ENCODE peak calls at places on chromosomes 5 and 9, in five cellular contexts. One of them, this sample, is unnamed.

GRCh38 chr5:161372682-161373344 is 173.7 kb downstream of the GABRB2 start:
- DNase-seq in HepG2: no peak
- DNase-seq in K562: no peak
- DNase-seq in GM12878: peak
- DNase-seq in IMR-90: no peak
- DNase-seq in this sample: no peak

GRCh38 chr9:136728548-136729123 is 14.1 kb downstream of the LCN10 start:
- DNase-seq in K562: peak
- DNase-seq in IMR-90: peak
- DNase-seq in GM12878: no peak
- DNase-seq in HepG2: no peak
- DNase-seq in this sample: peak

GRCh38 chr9:135146766-135147472 is 59.5 kb downstream of the OLFM1 start:
- DNase-seq in GM12878: no peak
- DNase-seq in HepG2: no peak
- DNase-seq in K562: no peak
- DNase-seq in IMR-90: no peak
- DNase-seq in this sample: no peak

GRCh38 chr5:149895416-149896345 is 48.9 kb downstream of the PDE6A start:
- DNase-seq in IMR-90: peak
- DNase-seq in K562: no peak
- DNase-seq in GM12878: no peak
- DNase-seq in HepG2: no peak
- DNase-seq in this sample: no peak

GRCh38 chr5:160438316-160439204 is 16.9 kb downstream of the PTTG1 start:
- DNase-seq in IMR-90: peak
- DNase-seq in GM12878: peak
- DNase-seq in K562: peak
- DNase-seq in HepG2: peak
- DNase-seq in this sample: peak

GRCh38 chr9:123323482-123324013 is 32.4 kb upstream of the CRB2 start:
- DNase-seq in HepG2: no peak
- DNase-seq in IMR-90: no peak
- DNase-seq in GM12878: no peak
- DNase-seq in K562: no peak
- DNase-seq in this sample: no peak

GRCh38 chr5:112977440-112977861 is 853 bp downstream of the DCP2 start:
- DNase-seq in IMR-90: no peak
- DNase-seq in GM12878: no peak
- DNase-seq in HepG2: no peak
- DNase-seq in K562: peak
- DNase-seq in this sample: no peak

GRCh38 chr5:179187681-179188575 is 127.8 kb downstream of the ZNF354C start:
- DNase-seq in IMR-90: no peak
- DNase-seq in GM12878: no peak
- DNase-seq in K562: no peak
- DNase-seq in HepG2: no peak
- DNase-seq in this sample: no peak

GRCh38 chr9:134399435-134400056 is 73.3 kb downstream of the RXRA start:
- DNase-seq in IMR-90: peak
- DNase-seq in HepG2: no peak
- DNase-seq in GM12878: no peak
- DNase-seq in K562: peak
- DNase-seq in this sample: no peak

GRCh38 chr9:134283111-134283515 is 43.1 kb upstream of the RXRA start:
- DNase-seq in K562: no peak
- DNase-seq in GM12878: no peak
- DNase-seq in HepG2: no peak
- DNase-seq in IMR-90: peak
- DNase-seq in this sample: no peak

GRCh38 chr5:120254385-120254784 is 209.7 kb upstream of the PRR16 start:
- DNase-seq in K562: no peak
- DNase-seq in GM12878: no peak
- DNase-seq in HepG2: no peak
- DNase-seq in IMR-90: no peak
- DNase-seq in this sample: no peak

GRCh38 chr9:70403166-70403565 is 11.3 kb downstream of the KLF9 start:
- DNase-seq in GM12878: no peak
- DNase-seq in K562: no peak
- DNase-seq in HepG2: no peak
- DNase-seq in IMR-90: no peak
- DNase-seq in this sample: no peak

GRCh38 chr9:38277601-38278200 is 114.8 kb upstream of the ALDH1B1 start:
- DNase-seq in K562: no peak
- DNase-seq in GM12878: no peak
- DNase-seq in IMR-90: no peak
- DNase-seq in HepG2: no peak
- DNase-seq in this sample: peak

GRCh38 chr5:59709833-59710232 is 183.7 kb downstream of the PDE4D start:
- DNase-seq in HepG2: no peak
- DNase-seq in K562: no peak
- DNase-seq in GM12878: no peak
- DNase-seq in IMR-90: peak
- DNase-seq in this sample: no peak

GRCh38 chr5:54171645-54172384 is 138.6 kb downstream of the ARL15 start:
- DNase-seq in IMR-90: peak
- DNase-seq in K562: no peak
- DNase-seq in GM12878: no peak
- DNase-seq in HepG2: no peak
- DNase-seq in this sample: no peak

GRCh38 chr5:38433160-38433861 is 123.1 kb downstream of the LIFR start:
- DNase-seq in GM12878: no peak
- DNase-seq in HepG2: no peak
- DNase-seq in IMR-90: peak
- DNase-seq in K562: no peak
- DNase-seq in this sample: no peak

GRCh38 chr5:102625940-102626339 is 127.1 kb upstream of the SLCO6A1 start:
- DNase-seq in GM12878: no peak
- DNase-seq in IMR-90: no peak
- DNase-seq in K562: no peak
- DNase-seq in HepG2: no peak
- DNase-seq in this sample: no peak

GRCh38 chr5:109016300-109016699 is 268.6 kb downstream of the FER start:
- DNase-seq in IMR-90: peak
- DNase-seq in GM12878: no peak
- DNase-seq in K562: no peak
- DNase-seq in HepG2: peak
- DNase-seq in this sample: no peak

GRCh38 chr5:72498284-72498683 is 8.9 kb downstream of the ZNF366 start:
- DNase-seq in HepG2: no peak
- DNase-seq in IMR-90: peak
- DNase-seq in K562: no peak
- DNase-seq in GM12878: no peak
- DNase-seq in this sample: no peak

GRCh38 chr9:35643046-35643445 is 7.7 kb downstream of the SIT1 start:
- DNase-seq in K562: no peak
- DNase-seq in IMR-90: no peak
- DNase-seq in GM12878: no peak
- DNase-seq in HepG2: no peak
- DNase-seq in this sample: no peak

GRCh38 chr9:20238921-20239320 is 383.4 kb downstream of the MLLT3 start:
- DNase-seq in HepG2: no peak
- DNase-seq in IMR-90: no peak
- DNase-seq in K562: no peak
- DNase-seq in GM12878: no peak
- DNase-seq in this sample: no peak

GRCh38 chr5:61599370-61600140 is 267.5 kb downstream of the ZSWIM6 start:
- DNase-seq in IMR-90: peak
- DNase-seq in GM12878: no peak
- DNase-seq in HepG2: peak
- DNase-seq in K562: no peak
- DNase-seq in this sample: peak

GRCh38 chr9:126861707-126862460 is 1.4 kb downstream of the ZBTB34 start:
- DNase-seq in GM12878: no peak
- DNase-seq in HepG2: no peak
- DNase-seq in IMR-90: peak
- DNase-seq in K562: peak
- DNase-seq in this sample: no peak

GRCh38 chr5:32908646-32909045 is 197.5 kb downstream of the NPR3 start:
- DNase-seq in GM12878: no peak
- DNase-seq in IMR-90: no peak
- DNase-seq in K562: no peak
- DNase-seq in HepG2: no peak
- DNase-seq in this sample: no peak

GRCh38 chr9:76585487-76586459 is 126.8 kb downstream of the GCNT1 start:
- DNase-seq in K562: no peak
- DNase-seq in IMR-90: no peak
- DNase-seq in GM12878: no peak
- DNase-seq in HepG2: no peak
- DNase-seq in this sample: no peak

GRCh38 chr5:7597058-7597457 is 201.1 kb downstream of the ADCY2 start:
- DNase-seq in IMR-90: no peak
- DNase-seq in HepG2: no peak
- DNase-seq in GM12878: no peak
- DNase-seq in K562: no peak
- DNase-seq in this sample: no peak

GRCh38 chr9:78292026-78292425 is 4.9 kb upstream of the PSAT1 start:
- DNase-seq in K562: no peak
- DNase-seq in GM12878: no peak
- DNase-seq in HepG2: no peak
- DNase-seq in IMR-90: no peak
- DNase-seq in this sample: no peak

GRCh38 chr5:164319161-164319560 is 813.7 kb downstream of the MAT2B start:
- DNase-seq in IMR-90: no peak
- DNase-seq in HepG2: no peak
- DNase-seq in K562: no peak
- DNase-seq in GM12878: no peak
- DNase-seq in this sample: no peak

GRCh38 chr5:159913048-159913447 is 3.2 kb upstream of the ADRA1B start:
- DNase-seq in IMR-90: peak
- DNase-seq in HepG2: no peak
- DNase-seq in K562: no peak
- DNase-seq in GM12878: no peak
- DNase-seq in this sample: peak

GRCh38 chr5:127634007-127634406 is 14.9 kb upstream of the CTXN3 start:
- DNase-seq in K562: no peak
- DNase-seq in HepG2: no peak
- DNase-seq in GM12878: no peak
- DNase-seq in IMR-90: no peak
- DNase-seq in this sample: no peak
- TF ChIP-seq BHLHE40 in K562: no peak
- TF ChIP-seq BHLHE40 in HepG2: no peak
- TF ChIP-seq BHLHE40 in GM12878: no peak
- TF ChIP-seq BHLHE40 in IMR-90: no peak
- TF ChIP-seq BHLHE40 in this sample: no peak

DNA sequence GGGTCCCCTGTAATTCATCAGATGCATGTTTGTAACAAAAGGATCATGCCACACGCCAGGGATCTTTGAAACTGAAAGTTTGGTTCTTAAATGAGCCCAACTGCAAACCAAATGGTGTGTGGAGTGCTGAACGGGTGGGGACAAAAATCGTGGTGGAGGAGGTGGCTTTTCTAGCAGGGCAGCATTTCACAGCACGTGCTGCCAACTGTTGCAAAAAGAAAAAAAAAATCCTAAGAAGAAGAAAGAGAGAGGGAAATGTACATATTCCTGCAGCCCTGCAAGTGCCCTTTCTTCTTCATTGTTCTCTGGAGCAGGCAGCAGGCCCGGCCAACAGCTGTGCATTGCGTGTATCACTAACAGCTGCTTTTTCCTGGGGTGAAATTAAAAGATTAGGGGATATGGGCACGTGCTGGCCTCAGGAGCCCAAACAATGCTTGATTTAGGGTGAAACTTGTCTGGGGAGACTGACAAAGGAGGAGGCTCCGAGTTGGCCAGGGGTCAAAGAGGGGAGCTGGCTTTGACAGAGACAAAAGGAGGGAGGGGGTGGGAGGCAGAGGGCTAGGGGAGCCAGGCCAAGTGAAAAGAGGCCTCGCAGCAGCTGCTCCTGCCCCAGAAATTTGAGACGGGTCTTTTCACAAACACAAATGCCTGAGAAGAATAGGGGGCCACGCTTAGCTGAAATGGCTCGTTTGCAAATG is 73.0 kb downstream of the GADD45G start:
- DNase-seq in GM12878: no peak
- DNase-seq in HepG2: no peak
- DNase-seq in K562: no peak
- DNase-seq in IMR-90: no peak
- DNase-seq in this sample: no peak
- H3K4me3 ChIP-seq in GM12878: no peak
- H3K4me3 ChIP-seq in HepG2: no peak
- H3K4me3 ChIP-seq in K562: no peak
- H3K4me3 ChIP-seq in IMR-90: no peak
- H3K4me3 ChIP-seq in this sample: no peak

GRCh38 chr9:133023117-133023890 is 7.5 kb upstream of the GTF3C5 start:
- DNase-seq in K562: no peak
- DNase-seq in HepG2: no peak
- DNase-seq in GM12878: peak
- DNase-seq in IMR-90: no peak
- DNase-seq in this sample: no peak
- TF ChIP-seq BHLHE40 in K562: no peak
- TF ChIP-seq BHLHE40 in HepG2: no peak
- TF ChIP-seq BHLHE40 in GM12878: no peak
- TF ChIP-seq BHLHE40 in IMR-90: no peak
- TF ChIP-seq BHLHE40 in this sample: no peak

GRCh38 chr5:15008476-15008875 is 136.9 kb upstream of the ANKH start:
- DNase-seq in GM12878: no peak
- DNase-seq in HepG2: peak
- DNase-seq in IMR-90: peak
- DNase-seq in K562: peak
- DNase-seq in this sample: peak
- H3K4me3 ChIP-seq in GM12878: no peak
- H3K4me3 ChIP-seq in HepG2: peak
- H3K4me3 ChIP-seq in IMR-90: no peak
- H3K4me3 ChIP-seq in K562: no peak
- H3K4me3 ChIP-seq in this sample: no peak

GRCh38 chr9:34317436-34317835 is 11.6 kb downstream of the KIF24 start:
- DNase-seq in HepG2: no peak
- DNase-seq in K562: no peak
- DNase-seq in IMR-90: no peak
- DNase-seq in GM12878: no peak
- DNase-seq in this sample: no peak
- TF ChIP-seq BHLHE40 in HepG2: no peak
- TF ChIP-seq BHLHE40 in K562: no peak
- TF ChIP-seq BHLHE40 in IMR-90: no peak
- TF ChIP-seq BHLHE40 in GM12878: no peak
- TF ChIP-seq BHLHE40 in this sample: no peak

GRCh38 chr9:82117528-82117927 is 129.0 kb downstream of the SPATA31D1 start:
- DNase-seq in IMR-90: no peak
- DNase-seq in K562: no peak
- DNase-seq in GM12878: no peak
- DNase-seq in HepG2: no peak
- DNase-seq in this sample: no peak
- H3K4me3 ChIP-seq in IMR-90: no peak
- H3K4me3 ChIP-seq in K562: no peak
- H3K4me3 ChIP-seq in GM12878: no peak
- H3K4me3 ChIP-seq in HepG2: no peak
- H3K4me3 ChIP-seq in this sample: no peak